ENCODE peak calls at places on chromosomes 1 and 21, in seven cellular contexts. E, A, Y, U, H, W and T are unnamed samples.

GRCh38 chr1:57024855-57025254 is 59.0 kb upstream of the C8B start:
- DNase-seq in E (no peak), A (peak), Y (no peak), U (no peak), H (no peak), W (no peak), T (no peak)

GRCh38 chr21:24436236-24436635 is 1171.0 kb downstream of the MRPL39 start:
- DNase-seq in E (no peak), A (no peak), Y (no peak), U (no peak), H (no peak), W (no peak), T (no peak)

GRCh38 chr1:107706181-107706580 is 258.8 kb downstream of the VAV3 start:
- DNase-seq in E (no peak), A (no peak), Y (no peak), U (no peak), H (no peak), W (no peak), T (no peak)

GRCh38 chr1:21669287-21670058 is at the start of gene RAP1GAP:
- DNase-seq in E (no peak), A (peak), Y (no peak), U (no peak), H (no peak), W (peak), T (no peak)

GRCh38 chr1:232984577-232985425 is 34.4 kb downstream of the NTPCR start:
- DNase-seq in E (no peak), A (peak), Y (no peak), U (peak), H (no peak), W (no peak), T (no peak)

GRCh38 chr21:17779486-17779885 is 39.7 kb downstream of the C21orf91 start:
- DNase-seq in E (no peak), A (no peak), Y (no peak), U (no peak), H (no peak), W (no peak), T (no peak)

GRCh38 chr1:185170291-185170848 is 13.4 kb downstream of the SWT1 start:
- DNase-seq in E (peak), A (no peak), Y (peak), U (no peak), H (no peak), W (peak), T (peak)

GRCh38 chr1:166069390-166069789 is 97.4 kb downstream of the FAM78B start:
- DNase-seq in E (no peak), A (no peak), Y (no peak), U (no peak), H (no peak), W (peak), T (no peak)

GRCh38 chr21:42923553-42924432 is 1.6 kb downstream of the ERVH48-1 start:
- DNase-seq in E (peak), A (peak), Y (peak), U (no peak), H (peak), W (peak), T (peak)
- TF ChIP-seq CTCF in E (peak), A (peak), Y (peak), U (peak), H (peak), W (peak), T (no peak)

GRCh38 chr1:110218137-110218536 is 8.0 kb downstream of the KCNC4 start:
- DNase-seq in E (no peak), A (no peak), Y (no peak), U (no peak), H (no peak), W (no peak), T (no peak)

GRCh38 chr1:110216844-110217444 is 6.8 kb downstream of the KCNC4 start:
- DNase-seq in E (no peak), A (no peak), Y (no peak), U (no peak), H (no peak), W (no peak), T (no peak)

GRCh38 chr1:110221119-110221518 is 11.0 kb downstream of the KCNC4 start:
- DNase-seq in E (no peak), A (no peak), Y (no peak), U (no peak), H (no peak), W (no peak), T (no peak)

GRCh38 chr1:110220324-110220723 is 10.2 kb downstream of the KCNC4 start:
- DNase-seq in E (no peak), A (no peak), Y (no peak), U (no peak), H (no peak), W (no peak), T (no peak)

GRCh38 chr1:110218739-110219138 is 8.6 kb downstream of the KCNC4 start:
- DNase-seq in E (peak), A (no peak), Y (no peak), U (no peak), H (no peak), W (peak), T (no peak)
- TF ChIP-seq CTCF in E (peak), A (no peak), Y (no peak), U (no peak), H (no peak), W (no peak), T (no peak)

GRCh38 chr1:27392778-27393635 is 585 bp downstream of the GPR3 start:
- DNase-seq in E (no peak), A (no peak), Y (no peak), U (no peak), H (no peak), W (no peak), T (no peak)
- TF ChIP-seq CTCF in E (peak), A (no peak), Y (peak), U (no peak), H (no peak), W (peak), T (no peak)

DNA sequence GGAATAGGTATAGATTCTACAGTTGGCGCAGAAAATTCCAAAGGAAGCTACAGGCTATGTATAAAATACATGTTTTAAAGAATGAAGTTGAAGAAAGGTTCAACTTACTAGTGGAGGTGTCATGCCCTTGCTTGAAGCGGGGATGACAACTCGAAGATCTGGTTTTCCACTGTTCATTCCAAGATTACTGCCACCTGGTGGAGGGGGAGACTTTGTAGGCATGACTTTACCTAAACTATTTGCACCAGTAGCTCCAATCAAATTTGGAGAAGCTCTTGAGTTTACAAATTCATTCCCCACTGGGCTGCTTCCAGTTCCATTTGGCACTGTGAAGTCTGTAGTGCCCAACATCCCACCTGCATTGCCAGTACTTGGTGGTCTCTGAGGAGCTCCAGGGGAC is 81.7 kb downstream of the AXDND1 start:
- DNase-seq in E (peak), A (no peak), Y (peak), U (no peak), H (no peak), W (peak), T (no peak)
- TF ChIP-seq CTCF in E (peak), A (no peak), Y (peak), U (no peak), H (no peak), W (peak), T (no peak)

DNA sequence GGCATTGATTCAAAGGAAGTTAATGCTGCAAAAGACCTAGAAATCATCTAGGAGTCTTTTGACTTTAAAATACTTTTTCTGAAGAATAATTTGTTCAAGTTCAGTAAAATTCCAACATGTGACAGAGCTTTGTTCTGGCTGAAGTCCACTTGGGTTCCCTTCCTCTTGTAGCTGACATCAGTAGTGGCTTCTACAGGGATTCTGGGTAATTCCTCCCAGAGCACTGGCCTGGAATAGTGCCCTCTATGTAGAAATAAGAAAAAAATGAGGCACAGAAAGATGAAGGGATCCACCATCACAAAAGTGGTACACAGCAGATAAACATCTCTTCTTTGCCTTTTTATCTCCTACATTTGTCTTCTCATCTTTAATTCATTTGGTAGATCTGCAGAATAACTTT is 548.1 kb downstream of the LTN1 start:
- DNase-seq in E (no peak), A (no peak), Y (peak), U (no peak), H (no peak), W (no peak), T (no peak)
- TF ChIP-seq CTCF in E (no peak), A (no peak), Y (peak), U (no peak), H (no peak), W (no peak), T (no peak)

DNA sequence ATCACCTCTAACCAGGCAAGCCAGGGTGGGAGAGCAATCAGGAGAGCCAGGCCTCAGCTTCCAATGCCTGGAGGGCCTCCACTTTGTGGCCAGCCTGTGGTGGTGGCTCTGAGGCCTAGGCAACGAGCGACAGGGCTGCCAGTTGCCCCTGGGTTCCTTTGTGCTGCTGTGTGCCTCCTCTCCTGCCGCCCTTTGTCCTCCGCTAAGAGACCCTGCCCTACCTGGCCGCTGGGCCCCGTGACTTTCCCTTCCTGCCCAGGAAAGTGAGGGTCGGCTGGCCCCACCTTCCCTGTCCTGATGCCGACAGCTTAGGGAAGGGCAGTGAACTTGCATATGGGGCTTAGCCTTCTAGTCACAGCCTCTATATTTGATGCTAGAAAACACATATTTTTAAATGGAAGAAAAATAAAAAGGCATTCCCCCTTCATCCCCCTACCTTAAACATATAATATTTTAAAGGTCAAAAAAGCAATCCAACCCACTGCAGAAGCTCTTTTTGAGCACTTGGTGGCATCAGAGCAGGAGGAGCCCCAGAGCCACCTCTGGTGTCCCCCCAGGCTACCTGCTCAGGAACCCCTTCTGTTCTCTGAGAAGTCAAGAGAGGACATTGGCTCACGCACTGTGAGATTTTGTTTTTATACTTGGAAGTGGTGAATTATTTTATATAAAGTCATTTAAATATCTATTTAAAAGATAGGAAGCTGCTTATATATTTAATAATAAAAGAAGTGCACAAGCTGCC is 19.8 kb downstream of the CSF1 start:
- DNase-seq in E (no peak), A (no peak), Y (no peak), U (peak), H (no peak), W (no peak), T (no peak)
- TF ChIP-seq CTCF in E (no peak), A (no peak), Y (peak), U (no peak), H (no peak), W (no peak), T (no peak)

GRCh38 chr1:219151467-219151866 is 22.2 kb upstream of the LYPLAL1 start:
- DNase-seq in E (no peak), A (no peak), Y (no peak), U (no peak), H (no peak), W (no peak), T (no peak)
- TF ChIP-seq CTCF in E (no peak), A (no peak), Y (peak), U (no peak), H (no peak), W (peak), T (no peak)

DNA sequence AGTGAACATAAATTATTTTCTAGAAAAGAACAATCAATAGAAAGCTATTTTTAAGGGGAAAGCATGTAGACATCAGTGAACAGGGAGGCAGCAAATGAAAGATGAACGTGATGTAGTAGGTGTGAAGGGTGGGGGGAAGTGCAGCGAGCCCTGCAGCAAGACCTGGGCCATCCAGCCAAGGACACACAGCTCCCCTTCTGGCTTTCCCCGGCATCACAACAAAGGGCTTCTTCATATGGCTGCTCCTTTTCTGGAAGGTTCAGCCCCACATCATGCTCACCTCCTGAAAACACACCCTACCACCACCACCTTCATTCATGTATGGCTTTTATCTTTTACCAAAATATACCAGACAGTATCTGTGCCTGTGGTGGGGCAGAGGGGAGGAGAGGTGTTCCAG is 109.1 kb upstream of the ETS2 start:
- DNase-seq in E (no peak), A (no peak), Y (no peak), U (no peak), H (no peak), W (no peak), T (no peak)
- TF ChIP-seq CTCF in E (no peak), A (no peak), Y (no peak), U (no peak), H (no peak), W (no peak), T (no peak)